ENCODE peak calls at places on chromosome 14, in eight cellular contexts. Y, Z, F, T, E, B, X and L are unnamed samples.
A peak's percentile ranks its signal among the peaks of the same experiment; 100 is the strongest.

GRCh38 chr14:85824526-85824925 is 294.6 kb downstream of the FLRT2 start:
- DNase-seq in T (no peak), E (no peak), X (no peak), B (no peak), Z (no peak), F (no peak), Y (no peak), L (no peak)

GRCh38 chr14:68549966-68550705 is 242.7 kb downstream of the ZFP36L1 start:
- DNase-seq in Z (peak; percentile 40), T (no peak), Y (no peak), B (no peak), F (no peak), X (no peak), E (no peak), L (peak; percentile 22)

GRCh38 chr14:89013698-89014569 is 189.5 kb downstream of the TTC8 start:
- DNase-seq in Z (no peak), X (no peak), B (no peak), F (no peak), E (no peak), T (no peak), Y (no peak), L (no peak)

GRCh38 chr14:92572050-92572449 is 58.5 kb downstream of the RIN3 start:
- DNase-seq in E (no peak), X (no peak), Y (no peak), B (no peak), F (no peak), T (no peak), Z (no peak), L (no peak)

GRCh38 chr14:101791919-101792572 is 30.5 kb downstream of the PPP2R5C start:
- DNase-seq in B (no peak), E (peak; percentile 36), X (no peak), Z (peak; percentile 28), Y (no peak), T (peak; percentile 69), F (no peak), L (no peak)

GRCh38 chr14:21528381-21529348 is 2.5 kb upstream of the SALL2 start:
- DNase-seq in T (peak; percentile 51), F (no peak), B (no peak), Y (no peak), E (no peak), X (no peak), Z (no peak), L (no peak)

GRCh38 chr14:94173471-94173884 is 644 bp upstream of the PPP4R4 start:
- DNase-seq in F (no peak), X (no peak), Z (peak; percentile 3), T (no peak), Y (peak; percentile 52), B (no peak), E (no peak), L (no peak)

GRCh38 chr14:27881646-27882045 is 884.9 kb upstream of the FOXG1 start:
- DNase-seq in X (no peak), E (no peak), T (no peak), F (no peak), Z (no peak), Y (no peak), B (no peak), L (no peak)

GRCh38 chr14:101878222-101879211 is 85.9 kb upstream of the DYNC1H1 start:
- DNase-seq in F (no peak), Y (peak; percentile 71), Z (no peak), E (no peak), X (no peak), T (no peak), B (no peak), L (no peak)

GRCh38 chr14:34043627-34044372 is 92.9 kb upstream of the EGLN3 start:
- DNase-seq in Z (no peak), F (no peak), Y (peak; percentile 91), B (no peak), X (no peak), T (no peak), E (no peak), L (no peak)

GRCh38 chr14:60079723-60080122 is 12.0 kb upstream of the PCNX4 start:
- DNase-seq in F (no peak), X (no peak), Z (peak; percentile 4), T (no peak), E (no peak), Y (no peak), B (no peak), L (no peak)

GRCh38 chr14:101217972-101218371 is 314.4 kb upstream of the RTL1 start:
- DNase-seq in Y (no peak), X (no peak), E (no peak), T (no peak), B (no peak), Z (no peak), F (no peak), L (peak; percentile 8)

GRCh38 chr14:71551291-71551955 is 380.8 kb upstream of the RGS6 start:
- DNase-seq in F (no peak), Y (no peak), X (no peak), Z (no peak), E (no peak), B (no peak), T (no peak), L (no peak)

GRCh38 chr14:50560929-50561280 is 960 bp downstream of the ATL1 start:
- DNase-seq in T (no peak), F (no peak), Y (peak; percentile 75), E (peak; percentile 51), X (no peak), B (peak; percentile 7), Z (peak; percentile 82), L (peak; percentile 75)

GRCh38 chr14:51028851-51029754 is 65.8 kb downstream of the TRIM9 start:
- DNase-seq in F (no peak), B (no peak), Z (no peak), X (no peak), T (no peak), Y (no peak), E (no peak), L (no peak)

GRCh38 chr14:68442828-68443460 is 349.9 kb downstream of the ZFP36L1 start:
- DNase-seq in E (no peak), Y (no peak), Z (no peak), F (no peak), X (no peak), B (no peak), T (no peak), L (no peak)

GRCh38 chr14:29518335-29518734 is 409.3 kb downstream of the PRKD1 start:
- DNase-seq in B (no peak), Z (peak; percentile 10), Y (no peak), X (no peak), E (no peak), T (no peak), F (no peak), L (no peak)

GRCh38 chr14:65239143-65239672 is 136.9 kb upstream of the MAX start:
- DNase-seq in Y (no peak), Z (no peak), E (no peak), X (no peak), T (no peak), B (no peak), F (no peak), L (no peak)

GRCh38 chr14:76940057-76940456 is 88.5 kb downstream of the IRF2BPL start:
- DNase-seq in B (no peak), X (no peak), Z (no peak), E (no peak), T (no peak), Y (no peak), F (no peak), L (no peak)